ENCODE peak calls at places on chromosomes 7 and 10, in ten cellular contexts. F, J, N, H, A, C, D, V, G and U are unnamed samples.

GRCh38 chr7:151014950-151015349 is 9.3 kb downstream of the ATG9B start:
- DNase-seq in V (no peak), G (no peak), H (no peak), C (no peak), N (peak; percentile 54), F (no peak), J (no peak), A (no peak), D (no peak), U (no peak)

GRCh38 chr7:14457567-14458453 is 444.7 kb downstream of the DGKB start:
- DNase-seq in V (peak; percentile 64), A (peak; percentile 64), J (peak; percentile 69), N (peak; percentile 10), G (peak; percentile 80), C (peak; percentile 50), F (peak; percentile 82), H (peak; percentile 61), D (peak; percentile 69), U (peak; percentile 69)

GRCh38 chr7:30428586-30429530 is 49.7 kb downstream of the NOD1 start:
- DNase-seq in C (no peak), F (no peak), N (no peak), H (no peak), V (no peak), G (no peak), J (no peak), D (no peak), A (no peak), U (no peak)

GRCh38 chr10:96281444-96282029 is 10.2 kb upstream of the BLNK start:
- DNase-seq in F (no peak), A (no peak), J (no peak), D (no peak), C (no peak), G (no peak), N (no peak), H (no peak), V (no peak), U (no peak)

GRCh38 chr7:105219771-105220160 is 169.0 kb downstream of the SRPK2 start:
- DNase-seq in N (no peak), J (no peak), C (no peak), A (no peak), G (peak; percentile 50), H (no peak), F (no peak), V (peak; percentile 64), D (no peak), U (no peak)

GRCh38 chr10:13563481-13564445 is 23.0 kb upstream of the PRPF18 start:
- DNase-seq in V (no peak), G (peak; percentile 7), H (no peak), A (no peak), N (no peak), C (no peak), F (no peak), D (no peak), J (no peak), U (no peak)

GRCh38 chr7:51428226-51428887 is 111.7 kb upstream of the COBL start:
- DNase-seq in G (no peak), V (peak; percentile 7), F (peak; percentile 39), J (peak; percentile 33), C (no peak), H (no peak), D (peak; percentile 50), N (no peak), A (no peak), U (peak; percentile 29)

GRCh38 chr7:74061840-74062539 is 21.6 kb upstream of the LIMK1 start:
- DNase-seq in N (peak; percentile 53), A (peak; percentile 87), D (peak; percentile 12), F (no peak), H (no peak), J (no peak), G (peak; percentile 96), C (peak; percentile 76), V (peak; percentile 83), U (no peak)

GRCh38 chr10:110642980-110643655 is 1.0 kb upstream of the RBM20 start:
- DNase-seq in G (no peak), C (no peak), V (no peak), A (no peak), D (peak; percentile 48), J (peak; percentile 54), N (no peak), H (no peak), F (no peak), U (peak; percentile 43)

GRCh38 chr7:105715528-105715927 is 134.2 kb upstream of the EFCAB10 start:
- DNase-seq in C (no peak), F (no peak), J (no peak), D (no peak), N (no peak), A (no peak), G (no peak), V (no peak), H (no peak), U (no peak)

GRCh38 chr7:121204537-121204936 is 124.3 kb upstream of the WNT16 start:
- DNase-seq in V (peak; percentile 75), N (no peak), A (peak; percentile 59), D (no peak), G (peak; percentile 25), F (peak; percentile 14), J (no peak), C (peak; percentile 63), H (no peak), U (no peak)

GRCh38 chr7:70775570-70776156 is 356.3 kb upstream of the GALNT17 start:
- DNase-seq in A (no peak), C (no peak), H (peak; percentile 24), J (no peak), G (peak; percentile 33), D (no peak), V (no peak), N (no peak), F (no peak), U (no peak)
- TF ChIP-seq CTCF in A (no peak), C (peak; percentile 20), H (peak; percentile 12), J (no peak), G (peak; percentile 21), D (peak; percentile 27), V (no peak), N (no peak), F (peak; percentile 55), U (no peak)

GRCh38 chr10:73218466-73219191 is 28.4 kb downstream of the DNAJC9 start:
- DNase-seq in D (no peak), H (no peak), N (no peak), F (no peak), A (no peak), C (peak; percentile 9), J (no peak), V (peak; percentile 24), G (peak; percentile 13), U (no peak)
- TF ChIP-seq CTCF in D (peak; percentile 33), H (peak; percentile 52), N (no peak), F (peak; percentile 66), A (peak; percentile 14), C (peak; percentile 46), J (no peak), V (peak; percentile 75), G (peak; percentile 44), U (peak; percentile 29)

DNA sequence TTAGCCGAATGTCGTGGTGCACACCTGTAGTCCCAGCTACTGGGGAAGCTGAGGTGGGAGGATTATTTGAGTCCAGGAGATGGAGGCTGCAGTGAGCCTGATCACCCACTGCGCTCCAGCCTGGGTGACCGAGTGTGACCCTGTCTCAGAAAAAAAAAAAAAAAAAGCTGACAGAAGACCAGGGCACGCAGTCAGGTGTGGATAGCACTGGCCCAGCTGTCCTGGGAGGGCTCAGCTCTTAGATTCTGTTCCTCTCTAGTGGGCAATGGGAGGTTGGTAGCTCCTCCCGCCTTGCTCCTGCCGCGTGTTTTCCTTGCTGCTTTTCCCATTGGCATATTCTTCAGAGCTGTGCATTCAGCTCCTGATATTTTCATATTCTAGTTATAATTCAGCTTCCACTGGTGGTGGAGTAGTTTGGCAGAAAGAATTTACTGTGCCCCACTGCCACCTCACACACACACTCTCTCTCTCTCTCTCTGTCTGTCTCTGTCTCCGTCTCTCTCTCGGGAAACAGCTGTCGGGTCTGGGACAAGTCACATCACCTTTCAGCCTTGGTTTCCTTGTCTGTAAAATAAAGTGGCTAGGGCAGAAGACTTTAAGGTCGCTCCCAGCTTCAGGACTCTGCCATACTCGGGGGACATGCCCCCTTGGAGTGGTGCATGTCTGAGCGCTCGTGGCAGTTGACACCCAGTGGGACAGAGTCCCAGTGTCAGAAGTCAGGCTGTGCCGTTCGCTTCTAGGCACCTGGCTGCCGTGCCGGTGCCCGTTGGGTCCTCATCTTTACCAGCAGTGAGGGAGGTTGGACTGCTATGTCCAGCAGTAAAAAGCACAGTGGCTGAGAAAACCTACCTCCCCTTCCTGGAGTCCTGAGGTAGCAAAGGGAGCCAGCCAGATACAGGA is 25.9 kb upstream of the ANKRD2 start:
- DNase-seq in G (no peak), N (no peak), A (no peak), C (no peak), H (no peak), D (no peak), V (no peak), J (no peak), F (no peak), U (no peak)
- TF ChIP-seq CTCF in G (no peak), N (no peak), A (no peak), C (no peak), H (no peak), D (no peak), V (no peak), J (no peak), F (no peak), U (no peak)

DNA sequence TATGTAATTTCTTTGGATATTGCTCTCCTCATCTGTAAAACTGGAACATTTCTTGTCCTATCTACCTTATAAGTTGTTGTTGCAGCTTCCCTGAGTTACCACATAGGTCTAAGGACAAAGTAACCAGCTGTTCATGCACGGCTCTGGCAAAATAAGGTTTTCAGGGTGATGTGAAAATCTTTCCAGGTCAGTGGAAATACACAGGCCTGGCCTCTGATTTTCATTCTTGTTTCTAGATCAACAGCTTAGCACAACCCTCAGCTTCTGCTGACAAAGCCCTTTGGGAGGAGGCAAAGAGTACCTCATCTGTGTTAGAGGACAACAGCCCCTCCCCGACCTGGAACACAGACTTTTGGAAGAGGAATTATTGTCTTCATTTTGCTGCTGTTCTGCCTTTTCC is 117.5 kb upstream of the AGK start:
- DNase-seq in H (peak; percentile 65), V (no peak), N (no peak), D (no peak), G (no peak), F (no peak), A (no peak), C (no peak), J (no peak), U (no peak)
- TF ChIP-seq CTCF in H (no peak), V (no peak), N (no peak), D (no peak), G (no peak), F (no peak), A (no peak), C (no peak), J (no peak), U (no peak)

GRCh38 chr10:94627511-94627910 is 56.0 kb upstream of the CYP2C18 start:
- DNase-seq in C (no peak), J (no peak), A (no peak), H (no peak), N (no peak), F (no peak), V (no peak), G (no peak), D (no peak), U (no peak)
- TF ChIP-seq CTCF in C (no peak), J (no peak), A (no peak), H (no peak), N (no peak), F (no peak), V (no peak), G (no peak), D (no peak), U (no peak)